ENCODE peak calls at places on chromosomes 2 and 18, in seven cellular contexts. One of them, this sample, is unnamed.

GRCh38 chr2:66888246-66888645 is 453.3 kb downstream of the MEIS1 start:
- DNase-seq in HL-60: no peak
- DNase-seq in AG09309: no peak
- DNase-seq in PC-9: no peak
- DNase-seq in colonic mucosa: no peak
- DNase-seq in psoas muscle: no peak
- DNase-seq in GM12864: no peak
- DNase-seq in this sample: no peak

GRCh38 chr18:26555804-26556553 is 7.6 kb upstream of the KCTD1 start:
- DNase-seq in psoas muscle: no peak
- DNase-seq in GM12864: no peak
- DNase-seq in colonic mucosa: no peak
- DNase-seq in AG09309: no peak
- DNase-seq in PC-9: no peak
- DNase-seq in HL-60: no peak
- DNase-seq in this sample: no peak

GRCh38 chr2:27356056-27356381 is 545 bp downstream of the GTF3C2 start:
- DNase-seq in psoas muscle: peak; percentile 77
- DNase-seq in AG09309: no peak
- DNase-seq in HL-60: no peak
- DNase-seq in GM12864: peak; percentile 36
- DNase-seq in PC-9: peak; percentile 75
- DNase-seq in colonic mucosa: no peak
- DNase-seq in this sample: no peak

GRCh38 chr2:224837558-224837957 is 121.4 kb upstream of the CCDC195 start:
- DNase-seq in colonic mucosa: no peak
- DNase-seq in PC-9: no peak
- DNase-seq in GM12864: no peak
- DNase-seq in psoas muscle: no peak
- DNase-seq in AG09309: peak; percentile 54
- DNase-seq in HL-60: no peak
- DNase-seq in this sample: peak; percentile 72

GRCh38 chr2:105780606-105781005 is 35.9 kb downstream of the NCK2 start:
- DNase-seq in PC-9: no peak
- DNase-seq in AG09309: no peak
- DNase-seq in colonic mucosa: no peak
- DNase-seq in psoas muscle: no peak
- DNase-seq in GM12864: no peak
- DNase-seq in HL-60: no peak
- DNase-seq in this sample: no peak

GRCh38 chr2:226338825-226339224 is 460.8 kb downstream of the IRS1 start:
- DNase-seq in AG09309: no peak
- DNase-seq in colonic mucosa: no peak
- DNase-seq in GM12864: no peak
- DNase-seq in PC-9: peak; percentile 67
- DNase-seq in HL-60: no peak
- DNase-seq in psoas muscle: no peak
- DNase-seq in this sample: no peak

GRCh38 chr2:212962691-212963090 is 188.7 kb downstream of the IKZF2 start:
- DNase-seq in psoas muscle: no peak
- DNase-seq in PC-9: no peak
- DNase-seq in AG09309: no peak
- DNase-seq in HL-60: no peak
- DNase-seq in colonic mucosa: no peak
- DNase-seq in GM12864: no peak
- DNase-seq in this sample: no peak

GRCh38 chr18:21557607-21558253 is 42.8 kb downstream of the ESCO1 start:
- DNase-seq in AG09309: no peak
- DNase-seq in HL-60: no peak
- DNase-seq in PC-9: no peak
- DNase-seq in colonic mucosa: no peak
- DNase-seq in GM12864: no peak
- DNase-seq in psoas muscle: no peak
- DNase-seq in this sample: no peak

GRCh38 chr2:219517954-219518778 is 3.9 kb downstream of the ASIC4 start:
- DNase-seq in PC-9: no peak
- DNase-seq in GM12864: no peak
- DNase-seq in HL-60: no peak
- DNase-seq in colonic mucosa: no peak
- DNase-seq in psoas muscle: no peak
- DNase-seq in AG09309: no peak
- DNase-seq in this sample: no peak

GRCh38 chr2:142920579-142920978 is 43.1 kb downstream of the KYNU start:
- DNase-seq in GM12864: no peak
- DNase-seq in HL-60: no peak
- DNase-seq in PC-9: no peak
- DNase-seq in AG09309: no peak
- DNase-seq in psoas muscle: no peak
- DNase-seq in colonic mucosa: no peak
- DNase-seq in this sample: no peak

GRCh38 chr2:136384541-136385303 is 266.8 kb upstream of the CXCR4 start:
- DNase-seq in GM12864: no peak
- DNase-seq in psoas muscle: no peak
- DNase-seq in colonic mucosa: peak; percentile 27
- DNase-seq in AG09309: peak; percentile 1
- DNase-seq in HL-60: no peak
- DNase-seq in PC-9: no peak
- DNase-seq in this sample: no peak

GRCh38 chr2:152386266-152386665 is 51.3 kb downstream of the FMNL2 start:
- DNase-seq in psoas muscle: no peak
- DNase-seq in HL-60: no peak
- DNase-seq in PC-9: no peak
- DNase-seq in colonic mucosa: no peak
- DNase-seq in GM12864: no peak
- DNase-seq in AG09309: no peak
- DNase-seq in this sample: no peak

GRCh38 chr18:45954070-45954712 is 12.9 kb downstream of the EPG5 start:
- DNase-seq in colonic mucosa: no peak
- DNase-seq in psoas muscle: no peak
- DNase-seq in AG09309: peak; percentile 84
- DNase-seq in GM12864: no peak
- DNase-seq in PC-9: peak; percentile 63
- DNase-seq in HL-60: no peak
- DNase-seq in this sample: peak; percentile 86

GRCh38 chr2:149486664-149487063 is 100.9 kb downstream of the MMADHC start:
- DNase-seq in AG09309: no peak
- DNase-seq in PC-9: no peak
- DNase-seq in HL-60: no peak
- DNase-seq in GM12864: no peak
- DNase-seq in psoas muscle: no peak
- DNase-seq in colonic mucosa: no peak
- DNase-seq in this sample: no peak

GRCh38 chr2:149490296-149490695 is 97.3 kb downstream of the MMADHC start:
- DNase-seq in psoas muscle: no peak
- DNase-seq in AG09309: peak; percentile 43
- DNase-seq in PC-9: no peak
- DNase-seq in HL-60: no peak
- DNase-seq in colonic mucosa: no peak
- DNase-seq in GM12864: no peak
- DNase-seq in this sample: no peak

GRCh38 chr2:149489452-149489851 is 98.1 kb downstream of the MMADHC start:
- DNase-seq in GM12864: no peak
- DNase-seq in colonic mucosa: no peak
- DNase-seq in HL-60: no peak
- DNase-seq in psoas muscle: no peak
- DNase-seq in AG09309: no peak
- DNase-seq in PC-9: no peak
- DNase-seq in this sample: no peak

GRCh38 chr2:149488719-149489440 is 98.7 kb downstream of the MMADHC start:
- DNase-seq in colonic mucosa: no peak
- DNase-seq in AG09309: no peak
- DNase-seq in HL-60: no peak
- DNase-seq in psoas muscle: no peak
- DNase-seq in PC-9: no peak
- DNase-seq in GM12864: no peak
- DNase-seq in this sample: no peak

GRCh38 chr2:149487189-149487588 is 100.4 kb downstream of the MMADHC start:
- DNase-seq in GM12864: no peak
- DNase-seq in AG09309: no peak
- DNase-seq in HL-60: no peak
- DNase-seq in PC-9: no peak
- DNase-seq in colonic mucosa: no peak
- DNase-seq in psoas muscle: no peak
- DNase-seq in this sample: no peak
- TF ChIP-seq CTCF in GM12864: no peak
- TF ChIP-seq CTCF in AG09309: peak; percentile 22
- TF ChIP-seq CTCF in HL-60: no peak
- TF ChIP-seq CTCF in PC-9: no peak
- TF ChIP-seq CTCF in colonic mucosa: no peak
- TF ChIP-seq CTCF in psoas muscle: no peak
- TF ChIP-seq CTCF in this sample: peak; percentile 3

GRCh38 chr2:85753525-85754312 is at the start of gene ATOH8:
- DNase-seq in AG09309: no peak
- DNase-seq in GM12864: no peak
- DNase-seq in psoas muscle: peak; percentile 90
- DNase-seq in PC-9: no peak
- DNase-seq in HL-60: no peak
- DNase-seq in colonic mucosa: peak; percentile 78
- DNase-seq in this sample: no peak
- H3K4me3 ChIP-seq in AG09309: peak within 1 kb of the TSS; percentile 80
- H3K4me3 ChIP-seq in GM12864: peak within 1 kb of the TSS; percentile 18
- H3K4me3 ChIP-seq in psoas muscle: peak within 1 kb of the TSS; percentile 87
- H3K4me3 ChIP-seq in PC-9: peak within 1 kb of the TSS; percentile 54
- H3K4me3 ChIP-seq in HL-60: peak within 1 kb of the TSS; percentile 53
- H3K4me3 ChIP-seq in colonic mucosa: peak within 1 kb of the TSS; percentile 62
- H3K4me3 ChIP-seq in this sample: peak within 1 kb of the TSS; percentile 82

GRCh38 chr2:65640793-65641103 is 208.3 kb upstream of the SPRED2 start:
- DNase-seq in psoas muscle: no peak
- DNase-seq in colonic mucosa: no peak
- DNase-seq in HL-60: no peak
- DNase-seq in GM12864: no peak
- DNase-seq in PC-9: no peak
- DNase-seq in AG09309: no peak
- DNase-seq in this sample: no peak
- TF ChIP-seq CTCF in psoas muscle: no peak
- TF ChIP-seq CTCF in colonic mucosa: no peak
- TF ChIP-seq CTCF in HL-60: no peak
- TF ChIP-seq CTCF in GM12864: no peak
- TF ChIP-seq CTCF in PC-9: peak; percentile 11
- TF ChIP-seq CTCF in AG09309: no peak
- TF ChIP-seq CTCF in this sample: no peak

DNA sequence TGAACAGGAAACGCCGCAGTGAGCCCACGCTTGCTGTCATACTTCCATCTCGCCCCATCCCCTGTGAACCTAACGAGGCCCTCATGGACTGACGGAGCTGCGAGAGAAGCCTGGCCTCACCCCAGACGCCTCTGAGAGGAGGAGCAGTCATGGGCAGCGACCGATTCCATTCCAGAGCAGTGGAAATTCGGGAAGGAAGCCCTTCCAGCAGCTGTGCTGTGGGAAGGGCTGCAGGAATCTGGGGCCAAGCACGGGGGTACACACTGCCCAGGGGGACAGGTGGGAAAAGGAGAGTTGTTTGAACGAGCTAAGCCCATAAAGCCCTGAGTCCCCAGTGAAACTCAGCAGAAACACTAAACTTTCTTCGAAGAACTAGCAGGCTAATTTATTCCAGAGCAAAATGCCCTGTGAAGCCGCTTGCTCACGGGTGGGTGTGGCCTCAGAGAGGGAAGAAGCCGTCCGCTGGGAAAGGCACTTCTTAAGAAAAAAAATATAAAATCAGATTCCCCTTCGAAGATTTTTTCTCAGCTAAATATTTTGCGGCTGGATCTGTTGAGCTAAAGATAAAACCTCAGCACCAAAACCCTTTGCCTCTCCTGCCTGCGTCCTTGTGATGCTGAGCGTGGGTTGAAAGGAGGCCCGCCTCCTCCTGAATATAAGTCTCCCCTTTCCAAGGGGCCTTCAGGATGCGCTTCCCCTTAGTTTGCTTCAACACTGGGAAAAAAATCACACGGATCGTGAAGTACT is 38.2 kb downstream of the ANKMY1 start:
- DNase-seq in AG09309: no peak
- DNase-seq in GM12864: no peak
- DNase-seq in colonic mucosa: no peak
- DNase-seq in psoas muscle: no peak
- DNase-seq in HL-60: no peak
- DNase-seq in PC-9: no peak
- DNase-seq in this sample: no peak
- H3K4me3 ChIP-seq in AG09309: peak overlapping the region; percentile 27
- H3K4me3 ChIP-seq in GM12864: no peak overlapping the region
- H3K4me3 ChIP-seq in colonic mucosa: no peak overlapping the region
- H3K4me3 ChIP-seq in psoas muscle: no peak overlapping the region
- H3K4me3 ChIP-seq in HL-60: no peak overlapping the region
- H3K4me3 ChIP-seq in PC-9: no peak overlapping the region
- H3K4me3 ChIP-seq in this sample: peak overlapping the region; percentile 34

DNA sequence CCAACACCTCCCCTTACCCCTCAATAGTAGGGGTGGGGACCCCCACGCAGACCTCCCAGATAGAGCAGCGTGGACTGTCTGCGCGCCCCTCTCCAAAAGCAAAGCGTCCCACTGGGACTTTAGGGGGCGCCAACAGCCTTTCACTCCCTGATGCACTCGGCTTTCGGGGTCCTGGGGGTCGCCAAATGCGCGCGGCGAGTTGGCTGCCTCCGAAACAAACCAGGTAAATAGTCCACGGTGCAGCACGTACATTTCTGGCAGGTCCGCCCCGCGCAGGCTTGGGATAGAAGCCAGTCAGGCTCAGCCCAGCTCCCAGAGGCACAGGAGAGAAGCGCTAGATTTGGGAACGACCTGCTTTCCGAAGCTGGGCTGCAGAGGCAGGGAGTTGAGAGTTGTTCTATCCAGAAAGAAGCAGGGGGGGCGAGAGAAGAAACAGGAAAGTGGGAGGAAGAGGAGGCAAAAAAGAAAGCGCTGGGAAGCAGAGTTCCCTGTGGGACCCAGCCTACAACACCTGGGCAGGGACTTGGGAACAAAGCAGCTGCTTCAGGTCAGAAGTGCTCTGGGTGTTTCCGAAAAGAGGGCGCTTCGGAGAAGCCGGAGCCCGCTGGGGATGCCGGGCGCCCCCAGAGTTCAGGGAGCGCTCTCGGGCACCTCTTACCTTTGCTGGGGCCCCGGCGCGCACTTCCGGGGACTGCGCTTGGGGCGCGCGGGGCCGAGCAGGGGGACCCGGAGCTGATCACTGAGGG is 544 bp downstream of the EVA1A start:
- DNase-seq in HL-60: no peak
- DNase-seq in psoas muscle: no peak
- DNase-seq in AG09309: no peak
- DNase-seq in GM12864: no peak
- DNase-seq in PC-9: peak; percentile 60
- DNase-seq in colonic mucosa: no peak
- DNase-seq in this sample: no peak
- TF ChIP-seq CTCF in HL-60: no peak
- TF ChIP-seq CTCF in psoas muscle: no peak
- TF ChIP-seq CTCF in AG09309: peak; percentile 61
- TF ChIP-seq CTCF in GM12864: no peak
- TF ChIP-seq CTCF in PC-9: peak; percentile 66
- TF ChIP-seq CTCF in colonic mucosa: no peak
- TF ChIP-seq CTCF in this sample: peak; percentile 49

GRCh38 chr2:148887349-148888002 is 12.4 kb downstream of the KIF5C start:
- DNase-seq in PC-9: no peak
- DNase-seq in HL-60: no peak
- DNase-seq in GM12864: no peak
- DNase-seq in colonic mucosa: no peak
- DNase-seq in psoas muscle: no peak
- DNase-seq in AG09309: no peak
- DNase-seq in this sample: no peak
- H3K4me3 ChIP-seq in PC-9: no peak overlapping the region
- H3K4me3 ChIP-seq in HL-60: no peak overlapping the region
- H3K4me3 ChIP-seq in GM12864: no peak overlapping the region
- H3K4me3 ChIP-seq in colonic mucosa: peak overlapping the region; percentile 10
- H3K4me3 ChIP-seq in psoas muscle: peak overlapping the region; percentile 57
- H3K4me3 ChIP-seq in AG09309: peak overlapping the region; percentile 10
- H3K4me3 ChIP-seq in this sample: no peak overlapping the region